ENCODE peak calls at places on chromosomes 2 and 18, in ten cellular contexts. V, D, E, Q, F, L, Z, X, S and Y are unnamed samples.

GRCh38 chr2:146661494-146662096 is 1183.2 kb upstream of the ACVR2A start:
- DNase-seq in E (no peak), F (peak), S (no peak), L (peak), X (no peak), Q (no peak), V (no peak), Z (no peak), D (no peak), Y (no peak)

GRCh38 chr2:67389788-67390187 is 7.3 kb upstream of the ETAA1 start:
- DNase-seq in X (no peak), V (no peak), D (no peak), E (no peak), Z (no peak), F (no peak), S (no peak), L (no peak), Q (no peak), Y (no peak)

GRCh38 chr2:236200378-236200777 is 32.2 kb upstream of the GBX2 start:
- DNase-seq in D (no peak), E (no peak), F (no peak), V (no peak), L (no peak), Q (no peak), S (no peak), Z (no peak), X (no peak), Y (no peak)

GRCh38 chr18:58581265-58581664 is 47.6 kb downstream of the ALPK2 start:
- DNase-seq in L (peak), V (no peak), Z (no peak), E (no peak), D (no peak), F (no peak), Q (no peak), X (no peak), S (no peak), Y (no peak)

GRCh38 chr2:8543412-8544167 is 138.3 kb upstream of the ID2 start:
- DNase-seq in X (no peak), F (peak), S (peak), Q (peak), D (no peak), E (no peak), Z (peak), V (peak), L (peak), Y (peak)

GRCh38 chr2:207224814-207225482 is 59.2 kb upstream of the KLF7 start:
- DNase-seq in S (no peak), D (no peak), F (no peak), Z (no peak), X (no peak), V (no peak), Q (no peak), L (no peak), E (no peak), Y (no peak)

GRCh38 chr2:180847073-180847472 is 133.3 kb upstream of the UBE2E3 start:
- DNase-seq in Q (no peak), V (no peak), S (no peak), L (no peak), D (no peak), F (no peak), X (no peak), E (no peak), Z (no peak), Y (no peak)

GRCh38 chr2:45938649-45939511 is 287.4 kb downstream of the PRKCE start:
- DNase-seq in Z (no peak), L (peak), F (peak), S (no peak), X (no peak), Q (no peak), D (no peak), E (peak), V (no peak), Y (no peak)

GRCh38 chr2:231008131-231008530 is 12.2 kb downstream of the SPATA3 start:
- DNase-seq in L (no peak), D (no peak), Q (no peak), E (no peak), V (no peak), Z (no peak), F (no peak), S (no peak), X (no peak), Y (no peak)

GRCh38 chr2:30046396-30046795 is 100.4 kb upstream of the YPEL5 start:
- DNase-seq in D (no peak), Z (no peak), V (no peak), E (no peak), X (no peak), F (no peak), L (no peak), Q (no peak), S (no peak), Y (no peak)

GRCh38 chr2:240933048-240933965 is 27.2 kb downstream of the CROCC2 start:
- DNase-seq in V (no peak), E (no peak), S (no peak), Q (no peak), D (no peak), L (no peak), F (no peak), Z (peak), X (peak), Y (no peak)

GRCh38 chr2:100844514-100844913 is 24.6 kb downstream of the NPAS2 start:
- DNase-seq in D (no peak), S (no peak), E (no peak), Z (no peak), Q (no peak), X (no peak), V (no peak), L (no peak), F (no peak), Y (no peak)

GRCh38 chr2:47357475-47357874 is 45.5 kb upstream of the MSH2 start:
- DNase-seq in Q (no peak), E (no peak), S (no peak), F (peak), Z (no peak), V (no peak), X (no peak), D (no peak), L (peak), Y (no peak)

GRCh38 chr2:95346738-95347671 is 49.9 kb downstream of the KCNIP3 start:
- DNase-seq in L (no peak), Z (no peak), F (peak), X (no peak), E (no peak), S (no peak), V (no peak), Q (no peak), D (no peak), Y (no peak)

GRCh38 chr2:230862292-230862691 is 2.5 kb upstream of the ITM2C start:
- DNase-seq in Z (no peak), L (no peak), F (no peak), D (no peak), Q (no peak), S (no peak), V (no peak), X (no peak), E (no peak), Y (no peak)

GRCh38 chr2:160492401-160493226 is 993 bp downstream of the RBMS1 start:
- DNase-seq in L (no peak), S (no peak), Q (peak), V (peak), F (peak), Z (peak), X (peak), D (no peak), E (peak), Y (peak)

GRCh38 chr2:196173505-196173904 is 2.1 kb upstream of the STK17B start:
- DNase-seq in S (no peak), E (no peak), L (no peak), F (no peak), Z (no peak), D (no peak), V (no peak), X (no peak), Q (no peak), Y (no peak)

GRCh38 chr2:206442854-206443734 is at the start of gene ADAM23:
- DNase-seq in F (no peak), Z (peak), E (peak), D (peak), S (peak), V (peak), Q (no peak), X (peak), L (no peak), Y (no peak)

GRCh38 chr2:199485732-199486335 is 28.1 kb upstream of the SATB2 start:
- DNase-seq in Q (no peak), D (peak), E (peak), X (no peak), V (no peak), Z (no peak), L (no peak), S (no peak), F (peak), Y (no peak)

GRCh38 chr2:175855794-175856453 is 146.1 kb downstream of the LNPK start:
- DNase-seq in E (no peak), F (no peak), Q (no peak), L (no peak), V (no peak), X (no peak), D (no peak), S (no peak), Z (peak), Y (no peak)

GRCh38 chr18:69402219-69402989 is 1.7 kb downstream of the DOK6 start:
- DNase-seq in E (no peak), V (no peak), S (no peak), L (no peak), Q (no peak), X (no peak), D (no peak), Z (no peak), F (no peak), Y (no peak)

GRCh38 chr2:142190805-142191204 is 60.0 kb upstream of the LRP1B start:
- DNase-seq in V (no peak), Q (no peak), L (no peak), S (no peak), D (no peak), X (no peak), F (no peak), E (no peak), Z (no peak), Y (no peak)

GRCh38 chr2:173106959-173107628 is 31.4 kb downstream of the MAP3K20 start:
- DNase-seq in D (no peak), Z (no peak), S (no peak), E (no peak), F (no peak), X (no peak), Q (no peak), L (no peak), V (no peak), Y (no peak)

GRCh38 chr2:147628971-147629421 is 215.8 kb upstream of the ACVR2A start:
- DNase-seq in Z (no peak), D (no peak), V (no peak), L (no peak), F (no peak), S (peak), Q (no peak), X (no peak), E (no peak), Y (no peak)

GRCh38 chr2:10532631-10533101 is 84.5 kb upstream of the ODC1 start:
- DNase-seq in E (no peak), Q (no peak), X (no peak), Z (peak), F (no peak), V (no peak), S (no peak), D (no peak), L (no peak), Y (no peak)

GRCh38 chr2:189305291-189305943 is 125.9 kb upstream of the COL5A2 start:
- DNase-seq in V (no peak), D (no peak), L (no peak), S (no peak), E (no peak), F (peak), Q (no peak), Z (no peak), X (no peak), Y (no peak)

GRCh38 chr2:71614976-71615768 is 161.8 kb downstream of the DYSF start:
- DNase-seq in E (peak), S (no peak), Z (peak), Q (no peak), L (peak), V (no peak), D (peak), F (peak), X (no peak), Y (no peak)

GRCh38 chr2:128645631-128646030 is 327.0 kb upstream of the HS6ST1 start:
- DNase-seq in Q (no peak), E (no peak), L (no peak), D (no peak), V (no peak), X (no peak), Z (peak), S (no peak), F (no peak), Y (no peak)

GRCh38 chr2:178845565-178846457 is 38.6 kb upstream of the TTN start:
- DNase-seq in F (no peak), Q (no peak), L (peak), V (no peak), Z (no peak), X (no peak), S (no peak), D (no peak), E (no peak), Y (no peak)

GRCh38 chr2:109386004-109386695 is 227.6 kb downstream of the SEPTIN10 start:
- DNase-seq in F (no peak), L (no peak), Q (no peak), V (no peak), S (no peak), Z (peak), E (no peak), X (no peak), D (no peak), Y (no peak)

GRCh38 chr2:233831861-233832260 is 22.5 kb downstream of the HJURP start:
- DNase-seq in D (no peak), X (no peak), V (no peak), L (no peak), Q (no peak), S (no peak), E (no peak), F (no peak), Z (no peak), Y (no peak)

GRCh38 chr2:53417385-53417784 is 350.2 kb upstream of the CHAC2 start:
- DNase-seq in Q (no peak), X (no peak), S (no peak), L (no peak), V (no peak), E (no peak), F (no peak), D (no peak), Z (no peak), Y (no peak)